ENCODE peak calls at places on chromosomes 4 and X, in ten cellular contexts. F is left lung, G is cardiac muscle cell, E is mucosa of descending colon, D is heart right ventricle, P is gastrocnemius medialis, M is BE2C, X is breast epithelium, Z is ascending aorta, R is H1. B is an unnamed sample.

GRCh38 chr4:98046665-98047064 is 96.6 kb downstream of the STPG2 start:
- DNase-seq in F (no peak), G (no peak), E (no peak), D (no peak), P (no peak), M (no peak), X (no peak), Z (no peak), R (no peak), B (no peak)

GRCh38 chr4:27916432-27917184 is 1056.0 kb downstream of the STIM2 start:
- DNase-seq in F (no peak), G (peak; percentile 71), E (no peak), D (no peak), P (no peak), M (no peak), X (no peak), Z (no peak), R (no peak), B (no peak)

GRCh38 chrX:50157545-50158125 is 43.2 kb downstream of the AKAP4 start:
- DNase-seq in F (no peak), G (no peak), E (peak; percentile 42), D (no peak), P (no peak), M (no peak), X (no peak), Z (no peak), R (no peak), B (no peak)

GRCh38 chr4:80266267-80266901 is at the start of gene FGF5:
- DNase-seq in F (peak; percentile 80), G (peak; percentile 63), E (peak; percentile 37), D (peak; percentile 42), P (no peak), M (peak; percentile 48), X (no peak), Z (no peak), R (peak; percentile 77), B (no peak)

GRCh38 chr4:79498282-79498681 is 90.3 kb upstream of the GK2 start:
- DNase-seq in F (no peak), G (no peak), E (no peak), D (no peak), P (no peak), M (no peak), X (no peak), Z (no peak), R (no peak), B (no peak)

GRCh38 chr4:175622887-175623286 is 189.2 kb downstream of the GPM6A start:
- DNase-seq in F (no peak), G (peak; percentile 18), E (no peak), D (no peak), P (no peak), M (no peak), X (no peak), Z (no peak), R (no peak), B (no peak)

GRCh38 chr4:174444390-174444789 is 77.9 kb downstream of the HPGD start:
- DNase-seq in F (no peak), G (no peak), E (no peak), D (no peak), P (no peak), M (no peak), X (no peak), Z (no peak), R (no peak), B (no peak)

GRCh38 chrX:133412246-133412645 is 3.0 kb downstream of the GPC4 start:
- DNase-seq in F (no peak), G (no peak), E (no peak), D (no peak), P (no peak), M (no peak), X (no peak), Z (no peak), R (no peak), B (no peak)

GRCh38 chr4:33924239-33924638 is 2320.1 kb downstream of the ARAP2 start:
- DNase-seq in F (no peak), G (peak; percentile 30), E (no peak), D (no peak), P (no peak), M (peak; percentile 4), X (no peak), Z (no peak), R (no peak), B (no peak)

GRCh38 chr4:29459926-29460325 is 1260.2 kb upstream of the PCDH7 start:
- DNase-seq in F (no peak), G (no peak), E (no peak), D (no peak), P (no peak), M (no peak), X (no peak), Z (no peak), R (no peak), B (no peak)

GRCh38 chrX:72297953-72298730 is 7.6 kb downstream of the CITED1 start:
- DNase-seq in F (no peak), G (no peak), E (no peak), D (no peak), P (no peak), M (no peak), X (no peak), Z (no peak), R (no peak), B (no peak)
- H3K4me3 ChIP-seq in F (no peak overlapping the region), G (no peak overlapping the region), E (no peak overlapping the region), D (no peak overlapping the region), P (no peak overlapping the region), M (no peak overlapping the region), X (no peak overlapping the region), Z (no peak overlapping the region), R (no peak overlapping the region), B (no peak overlapping the region)

GRCh38 chr4:114600066-114600552 is 1.5 kb downstream of the UGT8 start:
- DNase-seq in F (no peak), G (peak; percentile 15), E (no peak), D (no peak), P (no peak), M (no peak), X (no peak), Z (no peak), R (no peak), B (no peak)

GRCh38 chr4:114597410-114598115 is 1.0 kb upstream of the UGT8 start:
- DNase-seq in F (no peak), G (no peak), E (peak; percentile 40), D (no peak), P (no peak), M (no peak), X (peak; percentile 20), Z (no peak), R (no peak), B (no peak)

GRCh38 chr4:114599231-114600065 is 841 bp downstream of the UGT8 start:
- DNase-seq in F (peak; percentile 74), G (peak; percentile 29), E (peak; percentile 76), D (no peak), P (no peak), M (peak; percentile 6), X (no peak), Z (no peak), R (peak; percentile 78), B (no peak)

GRCh38 chr4:114600672-114601071 is 2.1 kb downstream of the UGT8 start:
- DNase-seq in F (no peak), G (no peak), E (no peak), D (no peak), P (no peak), M (no peak), X (no peak), Z (no peak), R (no peak), B (no peak)

GRCh38 chr4:114598191-114599121 is at the start of gene UGT8:
- DNase-seq in F (peak; percentile 87), G (peak; percentile 66), E (peak; percentile 92), D (peak; percentile 30), P (no peak), M (peak; percentile 47), X (peak; percentile 30), Z (no peak), R (peak; percentile 84), B (no peak)
- TF ChIP-seq CTCF in F (no peak), G (no peak), E (no peak), D (no peak), P (no peak), M (no peak), X (no peak), Z (no peak), R (no peak), B (no peak)

DNA sequence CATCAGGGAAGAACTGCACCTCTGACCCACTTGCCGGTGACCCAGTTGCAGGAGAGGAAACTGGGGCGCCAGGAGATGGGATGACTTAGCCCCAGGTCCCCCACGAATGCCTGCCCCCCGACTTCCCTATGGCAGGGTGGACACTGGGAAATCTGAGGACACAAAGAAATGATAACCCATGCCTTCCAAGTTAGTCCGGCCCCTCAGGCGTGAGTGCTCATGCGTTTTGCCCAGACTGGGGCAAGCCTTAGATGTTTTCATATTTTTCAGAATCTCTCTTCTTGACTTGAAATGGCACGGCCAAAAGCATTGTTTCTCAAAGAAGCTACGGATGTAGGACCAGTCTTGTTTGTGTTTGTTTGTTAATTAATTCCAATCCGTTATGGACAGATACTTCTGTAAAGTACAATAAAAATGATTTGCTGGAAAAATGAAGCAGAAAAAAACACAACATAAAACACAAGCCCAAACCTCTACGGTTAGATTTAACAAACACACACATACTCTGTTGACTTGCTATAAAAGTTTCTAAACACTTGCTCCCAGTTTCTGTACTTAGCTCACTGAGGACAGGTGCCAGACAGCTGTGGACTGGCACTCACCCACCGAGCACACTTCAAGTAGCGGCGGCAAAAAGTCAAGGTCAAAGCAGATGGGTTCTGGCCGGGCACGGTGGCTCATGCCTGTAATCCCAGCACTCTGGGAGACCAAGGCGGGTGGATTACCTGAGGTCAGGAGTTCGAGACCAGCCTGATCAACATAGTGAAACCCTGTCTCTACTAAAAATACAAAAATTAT is 341.5 kb downstream of the BCOR start:
- DNase-seq in F (no peak), G (no peak), E (no peak), D (no peak), P (peak; percentile 71), M (no peak), X (no peak), Z (no peak), R (no peak), B (no peak)
- H3K4me1 ChIP-seq in F (peaks cover 9% of the 10 kb centered on the region), G (peaks cover 9% of the 10 kb centered on the region), E (peaks cover 10% of the 10 kb centered on the region), D (peaks cover 24% of the 10 kb centered on the region), P (peaks cover 12% of the 10 kb centered on the region), M (peaks cover 16% of the 10 kb centered on the region), X (no peaks in the 10 kb centered on the region), Z (peaks cover 21% of the 10 kb centered on the region), R (no peaks in the 10 kb centered on the region), B (peaks cover 11% of the 10 kb centered on the region)

GRCh38 chr4:16196482-16197393 is 29.5 kb downstream of the TAPT1 start:
- DNase-seq in F (no peak), G (peak; percentile 62), E (no peak), D (no peak), P (no peak), M (no peak), X (no peak), Z (no peak), R (no peak), B (no peak)
- H3K4me3 ChIP-seq in F (peak overlapping the region; percentile 13), G (no peak overlapping the region), E (no peak overlapping the region), D (peak overlapping the region; percentile 25), P (no peak overlapping the region), M (no peak overlapping the region), X (peak overlapping the region; percentile 7), Z (peak overlapping the region; percentile 45), R (no peak overlapping the region), B (peak overlapping the region; percentile 68)

GRCh38 chrX:66200855-66201795 is 37.1 kb downstream of the HEPH start:
- DNase-seq in F (no peak), G (no peak), E (peak; percentile 58), D (no peak), P (no peak), M (no peak), X (no peak), Z (no peak), R (no peak), B (no peak)
- TF ChIP-seq CTCF in F (no peak), G (peak; percentile 39), E (no peak), D (peak; percentile 18), P (no peak), M (no peak), X (no peak), Z (no peak), R (no peak), B (no peak)